ENCODE peak calls at places on chromosomes 7 and 10, in five cellular contexts. W is gastrocnemius medialis, I is H1, B is choroid plexus epithelial cell, Z is AG09319. P is an unnamed sample.

GRCh38 chr7:2826806-2827205 is 17.3 kb downstream of the GNA12 start:
- DNase-seq in Z (no peak), W (no peak), I (no peak), B (no peak), P (no peak)

GRCh38 chr7:139855498-139856270 is 26.6 kb downstream of the TBXAS1 start:
- DNase-seq in W (no peak), B (peak; percentile 30), I (peak; percentile 26), Z (no peak), P (no peak)

GRCh38 chr10:83917519-83918506 is 221.5 kb upstream of the GHITM start:
- DNase-seq in W (no peak), I (no peak), B (no peak), Z (no peak), P (no peak)

GRCh38 chr7:92910076-92910475 is 73.7 kb upstream of the CDK6 start:
- DNase-seq in Z (no peak), I (no peak), W (no peak), B (no peak), P (no peak)

GRCh38 chr7:130297628-130298027 is 4.7 kb downstream of the CPA4 start:
- DNase-seq in I (no peak), W (no peak), Z (no peak), B (no peak), P (no peak)

GRCh38 chr7:37732253-37732652 is 48.7 kb downstream of the GPR141 start:
- DNase-seq in W (peak; percentile 35), Z (no peak), I (peak; percentile 80), B (peak; percentile 1), P (peak; percentile 81)

GRCh38 chr7:66859794-66860645 is 61.0 kb upstream of the TMEM248 start:
- DNase-seq in I (no peak), W (peak; percentile 80), B (peak; percentile 36), Z (no peak), P (no peak)

GRCh38 chr10:131141645-131142445 is 169.7 kb downstream of the TCERG1L start:
- DNase-seq in B (no peak), I (no peak), Z (no peak), W (no peak), P (no peak)

GRCh38 chr7:13240349-13240748 is 552.9 kb downstream of the ARL4A start:
- DNase-seq in I (no peak), Z (no peak), W (no peak), B (peak; percentile 62), P (no peak)

GRCh38 chr7:80482938-80483337 is 28.9 kb downstream of the GNAT3 start:
- DNase-seq in B (no peak), W (no peak), Z (no peak), I (no peak), P (no peak)

GRCh38 chr7:2041496-2042367 is 191.0 kb downstream of the MAD1L1 start:
- DNase-seq in W (no peak), B (no peak), I (no peak), Z (no peak), P (peak; percentile 10)

DNA sequence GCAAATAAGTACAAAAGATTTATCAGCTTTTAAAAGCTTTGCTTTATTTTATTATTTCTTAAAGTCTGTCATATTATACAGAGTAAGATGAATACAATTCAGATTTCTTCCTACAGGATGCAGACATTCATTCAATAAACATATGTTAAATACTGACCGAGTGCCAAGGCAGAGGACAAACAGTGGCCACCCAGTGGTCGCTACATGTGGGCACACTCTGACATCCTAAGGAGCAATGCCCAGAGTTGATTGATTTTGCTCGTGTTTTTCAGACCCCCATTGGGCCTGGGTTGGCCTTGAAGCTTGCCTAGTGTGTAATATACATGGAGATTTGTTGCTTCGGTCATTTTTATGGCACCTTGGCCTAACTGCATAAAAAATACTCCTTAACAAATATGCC is 201.2 kb downstream of the CCDC3 start:
- DNase-seq in W (no peak), I (no peak), Z (no peak), B (no peak), P (no peak)
- TF ChIP-seq CTCF in W (no peak), I (peak; percentile 32), Z (no peak), B (peak; percentile 25), P (no peak)

DNA sequence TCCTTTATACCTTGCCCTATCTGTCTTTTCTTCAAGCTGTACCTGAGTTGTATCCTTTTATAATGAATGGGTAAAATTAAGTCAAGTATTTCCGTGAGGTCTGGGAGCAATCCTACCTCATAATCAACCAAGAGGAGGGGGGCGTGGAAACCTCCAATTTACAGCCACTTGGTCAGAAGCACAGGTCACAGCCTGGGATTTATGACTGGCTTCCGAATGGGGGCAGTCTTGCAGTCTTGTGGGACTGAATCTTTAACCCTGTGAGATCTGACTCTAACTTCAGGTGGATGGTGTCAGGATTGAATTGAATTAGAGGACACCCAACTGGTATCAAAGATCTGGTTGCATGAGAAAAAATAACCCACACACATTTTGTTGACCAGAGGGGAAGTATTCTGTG is 23.5 kb upstream of the KCNMA1 start:
- DNase-seq in Z (no peak), W (no peak), B (no peak), I (peak; percentile 42), P (no peak)
- TF ChIP-seq CTCF in Z (no peak), W (no peak), B (peak; percentile 30), I (peak; percentile 34), P (no peak)

GRCh38 chr10:7218974-7219373 is 191.9 kb downstream of the SFMBT2 start:
- DNase-seq in B (peak; percentile 1), I (no peak), Z (no peak), W (no peak), P (no peak)
- TF ChIP-seq CTCF in B (no peak), I (no peak), Z (no peak), W (no peak), P (no peak)

GRCh38 chr7:15525652-15526263 is 36.1 kb downstream of the AGMO start:
- DNase-seq in W (no peak), B (no peak), Z (no peak), I (no peak), P (no peak)

DNA sequence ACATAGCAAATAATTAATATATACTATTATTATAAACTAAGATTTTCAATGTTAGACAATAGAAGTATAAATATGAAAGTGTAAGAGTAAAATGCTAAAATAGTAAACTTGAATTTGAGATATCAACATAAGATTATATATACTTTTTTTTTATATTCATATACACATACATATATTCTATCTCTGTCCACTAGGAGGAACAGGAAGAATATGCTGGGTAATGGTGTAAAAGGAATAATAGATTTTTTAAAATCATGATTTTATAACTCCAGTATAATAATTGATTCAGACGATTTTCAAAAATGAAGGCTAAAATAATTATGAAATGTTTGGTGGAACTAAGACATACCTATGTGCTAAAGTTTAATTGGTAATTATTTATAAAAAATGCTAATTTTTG is 37.7 kb downstream of the AGMO start:
- DNase-seq in Z (no peak), I (no peak), B (no peak), W (no peak), P (no peak)
- TF ChIP-seq CTCF in Z (no peak), I (no peak), B (peak; percentile 32), W (no peak), P (no peak)

GRCh38 chr7:148750442-148751355 is 52.0 kb downstream of the CUL1 start:
- DNase-seq in B (no peak), Z (no peak), I (no peak), W (no peak), P (no peak)

GRCh38 chr7:148753224-148753623 is 54.5 kb downstream of the CUL1 start:
- DNase-seq in W (no peak), I (no peak), Z (no peak), B (peak; percentile 65), P (no peak)

GRCh38 chr7:148746139-148746538 is 47.4 kb downstream of the CUL1 start:
- DNase-seq in Z (no peak), I (no peak), W (peak; percentile 51), B (no peak), P (no peak)

GRCh38 chr7:148747274-148747673 is 48.6 kb downstream of the CUL1 start:
- DNase-seq in W (no peak), Z (no peak), B (no peak), I (peak; percentile 68), P (no peak)
- TF ChIP-seq CTCF in W (no peak), Z (no peak), B (peak; percentile 13), I (peak; percentile 95), P (no peak)

GRCh38 chr10:60446855-60447254 is 57.2 kb upstream of the ANK3 start:
- DNase-seq in Z (no peak), B (no peak), W (no peak), I (no peak), P (no peak)
- TF ChIP-seq CTCF in Z (no peak), B (no peak), W (no peak), I (no peak), P (no peak)

DNA sequence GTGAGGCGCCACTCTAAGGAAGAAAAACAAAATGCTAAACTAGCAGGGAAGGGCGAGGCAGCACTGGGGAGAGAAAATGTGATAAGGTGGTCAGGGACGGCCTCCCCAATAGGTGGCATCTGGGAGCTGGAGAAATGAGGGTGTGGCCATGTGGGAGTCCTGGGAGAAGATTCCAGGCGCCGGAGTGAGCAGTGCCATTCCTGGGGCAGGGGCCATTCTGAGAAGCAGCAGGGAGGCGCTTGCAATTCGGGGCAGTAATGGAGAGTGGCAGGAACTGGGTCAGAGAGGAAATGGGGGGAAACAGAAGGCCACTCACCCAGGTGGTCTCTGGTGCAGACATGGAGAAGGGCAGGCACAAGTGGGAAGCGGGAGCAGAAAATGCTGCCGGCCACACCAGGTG is 61.8 kb upstream of the LRRC18 start:
- DNase-seq in B (peak; percentile 21), I (peak; percentile 57), W (no peak), Z (no peak), P (peak; percentile 44)
- TF ChIP-seq CTCF in B (peak; percentile 38), I (peak; percentile 51), W (no peak), Z (no peak), P (no peak)

GRCh38 chr7:4109481-4110110 is 572.5 kb upstream of the FOXK1 start:
- DNase-seq in Z (no peak), I (no peak), B (no peak), W (no peak), P (no peak)
- TF ChIP-seq CTCF in Z (no peak), I (no peak), B (no peak), W (no peak), P (no peak)

P was measured in tibial artery.